ENCODE peak calls at places on chromosomes 16 and 17, in four cellular contexts. O, U, M and T are unnamed samples.

GRCh38 chr16:88759245-88759975 is 25.6 kb downstream of the PIEZO1 start:
- DNase-seq in M (no peak), U (no peak), O (no peak), T (no peak)

GRCh38 chr17:68771867-68772515 is 170.8 kb upstream of the FAM20A start:
- DNase-seq in O (no peak), U (peak), M (no peak), T (peak)

GRCh38 chr16:81585785-81586184 is 141.2 kb downstream of the CMIP start:
- DNase-seq in O (no peak), U (no peak), M (peak), T (peak)

GRCh38 chr17:10842658-10843057 is 4.8 kb upstream of the PIRT start:
- DNase-seq in O (no peak), U (no peak), M (no peak), T (no peak)

GRCh38 chr17:80737106-80738019 is 192.7 kb downstream of the RPTOR start:
- DNase-seq in M (no peak), O (no peak), U (no peak), T (no peak)

GRCh38 chr16:31453255-31454204 is 5.8 kb upstream of the ARMC5 start:
- DNase-seq in M (no peak), U (no peak), O (no peak), T (peak)

GRCh38 chr17:55437165-55437605 is 15.6 kb upstream of the MMD start:
- DNase-seq in O (no peak), U (no peak), M (no peak), T (no peak)

GRCh38 chr17:81955058-81955681 is 5.8 kb downstream of the NOTUM start:
- DNase-seq in M (no peak), U (no peak), O (no peak), T (no peak)

GRCh38 chr17:55283256-55283965 is 18.7 kb downstream of the HLF start:
- DNase-seq in O (no peak), M (no peak), U (no peak), T (no peak)

GRCh38 chr17:58991718-58992331 is 114.9 kb downstream of the TRIM37 start:
- DNase-seq in O (no peak), M (no peak), U (no peak), T (no peak)